ENCODE peak calls at places on chromosomes 5 and 9, in seven cellular contexts. I is GM13976, D is DMS153, W is HuH-7.5, O is T-helper 22 cell, Z is MM.1S, Y is neuronal stem cell. F is an unnamed sample.

GRCh38 chr9:2985343-2985742 is 141.4 kb upstream of the PUM3 start:
- DNase-seq in Z (no peak), I (no peak), W (no peak), Y (no peak), D (no peak), O (no peak), F (no peak)

GRCh38 chr5:172939045-172939444 is 20.2 kb upstream of the RPL26L1 start:
- DNase-seq in W (peak), D (peak), O (no peak), Y (no peak), I (no peak), Z (no peak), F (peak)

GRCh38 chr5:174058433-174059122 is 13.1 kb downstream of the NSG2 start:
- DNase-seq in Y (no peak), Z (peak), I (no peak), W (no peak), D (no peak), O (no peak), F (no peak)

GRCh38 chr9:129109952-129110739 is 447 bp downstream of the CRAT start:
- DNase-seq in D (no peak), O (no peak), Z (no peak), Y (peak), W (peak), I (no peak), F (peak)

GRCh38 chr9:75051285-75051684 is 23.2 kb upstream of the CARNMT1 start:
- DNase-seq in Z (no peak), D (no peak), Y (no peak), I (no peak), W (no peak), O (no peak), F (no peak)

GRCh38 chr5:56450766-56451165 is 217.6 kb upstream of the ANKRD55 start:
- DNase-seq in D (no peak), Y (no peak), I (no peak), Z (no peak), O (no peak), W (no peak), F (no peak)

GRCh38 chr9:124771867-124772621 is 933 bp upstream of the NR6A1 start:
- DNase-seq in W (peak), I (peak), D (peak), O (no peak), Y (peak), Z (peak), F (peak)

GRCh38 chr5:159412284-159413046 is 82.2 kb upstream of the IL12B start:
- DNase-seq in D (no peak), O (peak), W (no peak), Y (no peak), I (no peak), Z (no peak), F (no peak)

GRCh38 chr5:69368458-69369368 is 607 bp downstream of the AK6 start:
- DNase-seq in Z (no peak), I (peak), D (no peak), Y (peak), O (no peak), W (peak), F (peak)

GRCh38 chr5:435156-435790 is 7.7 kb upstream of the EXOC3 start:
- DNase-seq in O (no peak), I (no peak), D (no peak), Y (no peak), W (no peak), Z (no peak), F (no peak)

GRCh38 chr5:6676702-6677101 is 36.5 kb upstream of the TENT4A start:
- DNase-seq in Z (no peak), Y (no peak), I (no peak), O (no peak), D (no peak), W (no peak), F (no peak)

GRCh38 chr9:127569819-127570401 is 42.2 kb upstream of the STXBP1 start:
- DNase-seq in Z (peak), I (no peak), D (peak), O (no peak), Y (no peak), W (no peak), F (no peak)

GRCh38 chr9:116154976-116155699 is 1.5 kb downstream of the PAPPA start:
- DNase-seq in Y (no peak), I (peak), W (no peak), O (no peak), Z (no peak), D (no peak), F (no peak)

GRCh38 chr5:139725073-139725830 is 70.4 kb upstream of the PSD2 start:
- DNase-seq in W (peak), I (no peak), Y (no peak), O (no peak), Z (no peak), D (no peak), F (peak)

F was measured in HepG2.